ENCODE peak calls at places on chromosome 12, in five cellular contexts. One of them, this sample, is unnamed.

GRCh38 chr12:106106129-106106566 is 32.6 kb downstream of the NUAK1 start:
- DNase-seq in choroid plexus epithelial cell: no peak
- DNase-seq in heart left ventricle: no peak
- DNase-seq in esophagus squamous epithelium: no peak
- DNase-seq in Caco-2: no peak
- DNase-seq in this sample: no peak

GRCh38 chr12:22529281-22530060 is 14.9 kb downstream of the C2CD5 start:
- DNase-seq in choroid plexus epithelial cell: peak; percentile 58
- DNase-seq in heart left ventricle: no peak
- DNase-seq in esophagus squamous epithelium: no peak
- DNase-seq in Caco-2: peak; percentile 32
- DNase-seq in this sample: peak; percentile 59

GRCh38 chr12:52130695-52131094 is 51.2 kb downstream of the SMIM41 start:
- DNase-seq in choroid plexus epithelial cell: peak; percentile 38
- DNase-seq in heart left ventricle: no peak
- DNase-seq in esophagus squamous epithelium: no peak
- DNase-seq in Caco-2: no peak
- DNase-seq in this sample: no peak

GRCh38 chr12:77232045-77232444 is 166.7 kb upstream of the E2F7 start:
- DNase-seq in choroid plexus epithelial cell: peak; percentile 38
- DNase-seq in heart left ventricle: no peak
- DNase-seq in esophagus squamous epithelium: no peak
- DNase-seq in Caco-2: no peak
- DNase-seq in this sample: peak; percentile 50

GRCh38 chr12:47745485-47746041 is 13.1 kb downstream of the RAPGEF3 start:
- DNase-seq in choroid plexus epithelial cell: no peak
- DNase-seq in heart left ventricle: peak; percentile 59
- DNase-seq in esophagus squamous epithelium: no peak
- DNase-seq in Caco-2: no peak
- DNase-seq in this sample: no peak

GRCh38 chr12:119328111-119328510 is 6.4 kb upstream of the CCDC60 start:
- DNase-seq in choroid plexus epithelial cell: no peak
- DNase-seq in heart left ventricle: peak; percentile 57
- DNase-seq in esophagus squamous epithelium: no peak
- DNase-seq in Caco-2: peak; percentile 48
- DNase-seq in this sample: no peak

GRCh38 chr12:117966511-117966910 is 2.3 kb downstream of the KSR2 start:
- DNase-seq in choroid plexus epithelial cell: no peak
- DNase-seq in heart left ventricle: no peak
- DNase-seq in esophagus squamous epithelium: no peak
- DNase-seq in Caco-2: no peak
- DNase-seq in this sample: no peak

GRCh38 chr12:48640428-48640827 is 41.6 kb downstream of the KANSL2 start:
- DNase-seq in choroid plexus epithelial cell: no peak
- DNase-seq in heart left ventricle: no peak
- DNase-seq in esophagus squamous epithelium: no peak
- DNase-seq in Caco-2: no peak
- DNase-seq in this sample: no peak

GRCh38 chr12:57614178-57614947 is 3.1 kb downstream of the ARHGEF25 start:
- DNase-seq in choroid plexus epithelial cell: peak; percentile 54
- DNase-seq in heart left ventricle: peak; percentile 64
- DNase-seq in esophagus squamous epithelium: no peak
- DNase-seq in Caco-2: peak; percentile 38
- DNase-seq in this sample: peak; percentile 38

GRCh38 chr12:25592725-25593495 is 39.8 kb upstream of the LMNTD1 start:
- DNase-seq in choroid plexus epithelial cell: no peak
- DNase-seq in heart left ventricle: no peak
- DNase-seq in esophagus squamous epithelium: no peak
- DNase-seq in Caco-2: no peak
- DNase-seq in this sample: no peak

GRCh38 chr12:24020391-24021163 is 71.1 kb upstream of the SOX5 start:
- DNase-seq in choroid plexus epithelial cell: no peak
- DNase-seq in heart left ventricle: no peak
- DNase-seq in esophagus squamous epithelium: no peak
- DNase-seq in Caco-2: no peak
- DNase-seq in this sample: no peak

GRCh38 chr12:46372852-46373302 is 304 bp upstream of the SLC38A2 start:
- DNase-seq in choroid plexus epithelial cell: no peak
- DNase-seq in heart left ventricle: no peak
- DNase-seq in esophagus squamous epithelium: no peak
- DNase-seq in Caco-2: no peak
- DNase-seq in this sample: no peak

GRCh38 chr12:75428767-75429166 is 37.9 kb downstream of the GLIPR1L2 start:
- DNase-seq in choroid plexus epithelial cell: no peak
- DNase-seq in heart left ventricle: no peak
- DNase-seq in esophagus squamous epithelium: no peak
- DNase-seq in Caco-2: no peak
- DNase-seq in this sample: no peak

GRCh38 chr12:562634-563033 is 100.6 kb downstream of the NINJ2 start:
- DNase-seq in choroid plexus epithelial cell: no peak
- DNase-seq in heart left ventricle: no peak
- DNase-seq in esophagus squamous epithelium: no peak
- DNase-seq in Caco-2: no peak
- DNase-seq in this sample: no peak

GRCh38 chr12:28550757-28551381 is 360.6 kb downstream of the CCDC91 start:
- DNase-seq in choroid plexus epithelial cell: peak; percentile 72
- DNase-seq in heart left ventricle: no peak
- DNase-seq in esophagus squamous epithelium: no peak
- DNase-seq in Caco-2: no peak
- DNase-seq in this sample: peak; percentile 76

GRCh38 chr12:31017535-31017934 is 56.1 kb upstream of the DDX11 start:
- DNase-seq in choroid plexus epithelial cell: no peak
- DNase-seq in heart left ventricle: no peak
- DNase-seq in esophagus squamous epithelium: no peak
- DNase-seq in Caco-2: no peak
- DNase-seq in this sample: no peak

GRCh38 chr12:116837082-116837481 is 44.2 kb downstream of the HRK start:
- DNase-seq in choroid plexus epithelial cell: no peak
- DNase-seq in heart left ventricle: no peak
- DNase-seq in esophagus squamous epithelium: no peak
- DNase-seq in Caco-2: no peak
- DNase-seq in this sample: no peak

GRCh38 chr12:52181757-52182156 is 10.1 kb downstream of the KRT80 start:
- DNase-seq in choroid plexus epithelial cell: peak; percentile 90
- DNase-seq in heart left ventricle: no peak
- DNase-seq in esophagus squamous epithelium: no peak
- DNase-seq in Caco-2: no peak
- DNase-seq in this sample: peak; percentile 85

GRCh38 chr12:57939291-57939690 is 2.1 kb upstream of the ATP23 start:
- DNase-seq in choroid plexus epithelial cell: no peak
- DNase-seq in heart left ventricle: no peak
- DNase-seq in esophagus squamous epithelium: no peak
- DNase-seq in Caco-2: no peak
- DNase-seq in this sample: peak; percentile 68

GRCh38 chr12:113932411-113933196 is 33.5 kb downstream of the RBM19 start:
- DNase-seq in choroid plexus epithelial cell: peak; percentile 50
- DNase-seq in heart left ventricle: peak; percentile 31
- DNase-seq in esophagus squamous epithelium: no peak
- DNase-seq in Caco-2: no peak
- DNase-seq in this sample: no peak

GRCh38 chr12:78725951-78726550 is 138.5 kb upstream of the SYT1 start:
- DNase-seq in choroid plexus epithelial cell: no peak
- DNase-seq in heart left ventricle: no peak
- DNase-seq in esophagus squamous epithelium: no peak
- DNase-seq in Caco-2: peak; percentile 2
- DNase-seq in this sample: peak; percentile 11

GRCh38 chr12:101455685-101456084 is 19.5 kb upstream of the SPIC start:
- DNase-seq in choroid plexus epithelial cell: no peak
- DNase-seq in heart left ventricle: no peak
- DNase-seq in esophagus squamous epithelium: no peak
- DNase-seq in Caco-2: no peak
- DNase-seq in this sample: no peak

GRCh38 chr12:112750971-112751370 is 40.6 kb upstream of the RPH3A start:
- DNase-seq in choroid plexus epithelial cell: no peak
- DNase-seq in heart left ventricle: no peak
- DNase-seq in esophagus squamous epithelium: no peak
- DNase-seq in Caco-2: no peak
- DNase-seq in this sample: peak; percentile 7

GRCh38 chr12:27902651-27903050 is 69.9 kb downstream of the PTHLH start:
- DNase-seq in choroid plexus epithelial cell: no peak
- DNase-seq in heart left ventricle: no peak
- DNase-seq in esophagus squamous epithelium: no peak
- DNase-seq in Caco-2: no peak
- DNase-seq in this sample: no peak

GRCh38 chr12:46386877-46387629 is 14.5 kb upstream of the SLC38A2 start:
- DNase-seq in choroid plexus epithelial cell: peak; percentile 89
- DNase-seq in heart left ventricle: peak; percentile 64
- DNase-seq in esophagus squamous epithelium: no peak
- DNase-seq in Caco-2: no peak
- DNase-seq in this sample: no peak

GRCh38 chr12:113587720-113588119 is 116.0 kb upstream of the LHX5 start:
- DNase-seq in choroid plexus epithelial cell: no peak
- DNase-seq in heart left ventricle: no peak
- DNase-seq in esophagus squamous epithelium: no peak
- DNase-seq in Caco-2: no peak
- DNase-seq in this sample: no peak

GRCh38 chr12:62598846-62599245 is 132.2 kb downstream of the MON2 start:
- DNase-seq in choroid plexus epithelial cell: no peak
- DNase-seq in heart left ventricle: no peak
- DNase-seq in esophagus squamous epithelium: no peak
- DNase-seq in Caco-2: no peak
- DNase-seq in this sample: no peak

GRCh38 chr12:51953011-51953568 is 1.6 kb downstream of the ACVR1B start:
- DNase-seq in choroid plexus epithelial cell: no peak
- DNase-seq in heart left ventricle: no peak
- DNase-seq in esophagus squamous epithelium: no peak
- DNase-seq in Caco-2: no peak
- DNase-seq in this sample: no peak

GRCh38 chr12:107242189-107242588 is 148.8 kb upstream of the CRY1 start:
- DNase-seq in choroid plexus epithelial cell: peak; percentile 50
- DNase-seq in heart left ventricle: no peak
- DNase-seq in esophagus squamous epithelium: no peak
- DNase-seq in Caco-2: no peak
- DNase-seq in this sample: no peak

GRCh38 chr12:53966385-53967133 is 6.4 kb upstream of the HOXC11 start:
- DNase-seq in choroid plexus epithelial cell: no peak
- DNase-seq in heart left ventricle: no peak
- DNase-seq in esophagus squamous epithelium: no peak
- DNase-seq in Caco-2: no peak
- DNase-seq in this sample: no peak

GRCh38 chr12:4269279-4269991 is 4.1 kb upstream of the CCND2 start:
- DNase-seq in choroid plexus epithelial cell: peak; percentile 48
- DNase-seq in heart left ventricle: peak; percentile 88
- DNase-seq in esophagus squamous epithelium: no peak
- DNase-seq in Caco-2: peak; percentile 86
- DNase-seq in this sample: peak; percentile 72

GRCh38 chr12:4266990-4267389 is 6.6 kb upstream of the CCND2 start:
- DNase-seq in choroid plexus epithelial cell: no peak
- DNase-seq in heart left ventricle: no peak
- DNase-seq in esophagus squamous epithelium: no peak
- DNase-seq in Caco-2: no peak
- DNase-seq in this sample: no peak

GRCh38 chr12:4270016-4270669 is 3.4 kb upstream of the CCND2 start:
- DNase-seq in choroid plexus epithelial cell: no peak
- DNase-seq in heart left ventricle: no peak
- DNase-seq in esophagus squamous epithelium: no peak
- DNase-seq in Caco-2: no peak
- DNase-seq in this sample: peak; percentile 31

GRCh38 chr12:4268549-4269181 is 4.9 kb upstream of the CCND2 start:
- DNase-seq in choroid plexus epithelial cell: no peak
- DNase-seq in heart left ventricle: no peak
- DNase-seq in esophagus squamous epithelium: no peak
- DNase-seq in Caco-2: no peak
- DNase-seq in this sample: no peak

GRCh38 chr12:4267904-4268548 is 5.5 kb upstream of the CCND2 start:
- DNase-seq in choroid plexus epithelial cell: no peak
- DNase-seq in heart left ventricle: no peak
- DNase-seq in esophagus squamous epithelium: no peak
- DNase-seq in Caco-2: no peak
- DNase-seq in this sample: no peak
- H3K4me3 ChIP-seq in choroid plexus epithelial cell: no peak overlapping the region
- H3K4me3 ChIP-seq in heart left ventricle: peak overlapping the region; percentile 87
- H3K4me3 ChIP-seq in esophagus squamous epithelium: peak overlapping the region; percentile 92
- H3K4me3 ChIP-seq in Caco-2: no peak overlapping the region
- H3K4me3 ChIP-seq in this sample: no peak overlapping the region

DNA sequence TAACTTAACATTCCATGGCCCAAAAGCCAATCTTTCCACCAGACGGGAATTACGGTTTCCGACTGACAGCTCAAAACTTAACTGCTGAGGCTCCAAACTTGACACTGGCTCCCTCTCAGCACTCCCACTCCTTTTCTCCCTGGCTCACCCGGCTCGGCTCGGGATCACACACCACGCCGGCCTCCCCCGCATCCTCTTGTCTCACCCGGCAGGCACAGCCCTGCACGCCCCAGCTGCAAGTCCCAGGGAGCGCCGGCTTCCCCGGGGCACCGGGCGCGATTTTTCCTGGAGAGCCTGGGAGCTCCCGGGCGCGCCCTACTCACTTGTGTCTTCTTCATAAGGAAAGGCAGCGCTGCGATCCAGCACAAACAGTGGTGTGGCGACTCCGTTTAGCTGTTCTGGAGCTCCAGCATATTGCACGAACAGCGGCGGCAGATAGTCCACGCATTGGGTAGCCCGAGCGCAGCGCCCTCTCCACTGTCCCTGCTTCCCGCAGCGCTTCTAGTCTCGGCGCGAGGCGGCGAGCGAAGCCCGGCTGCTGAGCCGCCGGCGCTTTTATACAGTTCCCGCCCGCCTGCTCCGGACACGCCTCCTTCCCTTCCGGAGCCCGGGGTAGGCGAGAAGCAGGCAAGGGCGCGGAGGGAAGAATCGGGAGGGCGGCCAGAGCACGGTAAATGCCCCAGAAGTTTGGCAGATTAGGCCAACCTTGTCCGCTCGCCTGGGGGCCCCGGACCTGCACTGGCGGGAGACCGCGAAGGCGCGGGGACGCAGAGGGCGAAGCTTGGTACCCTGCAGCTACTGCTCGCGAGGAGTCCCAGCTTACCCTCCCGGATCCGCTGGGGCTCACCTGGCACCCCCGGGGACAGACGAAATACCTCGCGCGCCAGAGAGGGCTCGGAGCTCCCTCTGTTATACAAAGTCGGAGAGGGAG is at the start of gene KITLG:
- DNase-seq in choroid plexus epithelial cell: peak; percentile 92
- DNase-seq in heart left ventricle: peak; percentile 89
- DNase-seq in esophagus squamous epithelium: no peak
- DNase-seq in Caco-2: peak; percentile 94
- DNase-seq in this sample: peak; percentile 88
- TF ChIP-seq CTCF in choroid plexus epithelial cell: peak; percentile 58
- TF ChIP-seq CTCF in heart left ventricle: peak; percentile 19
- TF ChIP-seq CTCF in esophagus squamous epithelium: no peak
- TF ChIP-seq CTCF in Caco-2: no peak
- TF ChIP-seq CTCF in this sample: peak; percentile 37

DNA sequence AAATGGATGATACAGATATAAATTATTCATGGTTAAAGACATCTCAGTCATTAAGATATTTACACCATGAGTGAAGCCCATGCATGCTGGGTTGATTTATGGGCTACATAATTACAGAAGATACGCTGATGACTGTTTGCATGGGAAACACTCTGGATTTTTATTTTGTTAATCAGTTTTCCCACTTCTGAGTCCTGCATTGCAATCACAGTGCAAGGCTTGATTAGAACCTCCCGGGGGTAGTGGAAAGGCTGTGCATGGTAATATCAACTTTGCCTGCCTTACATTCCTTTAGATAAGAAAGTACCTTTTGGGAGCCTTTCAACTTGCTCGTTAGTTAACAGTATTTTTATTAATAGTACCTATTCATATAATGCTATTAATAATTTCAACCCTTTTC is 180.6 kb downstream of the HELB start:
- DNase-seq in choroid plexus epithelial cell: no peak
- DNase-seq in heart left ventricle: no peak
- DNase-seq in esophagus squamous epithelium: no peak
- DNase-seq in Caco-2: no peak
- DNase-seq in this sample: no peak
- H3K4me3 ChIP-seq in choroid plexus epithelial cell: no peak overlapping the region
- H3K4me3 ChIP-seq in heart left ventricle: no peak overlapping the region
- H3K4me3 ChIP-seq in esophagus squamous epithelium: no peak overlapping the region
- H3K4me3 ChIP-seq in Caco-2: no peak overlapping the region
- H3K4me3 ChIP-seq in this sample: no peak overlapping the region

GRCh38 chr12:104825408-104825807 is 132.7 kb downstream of the SLC41A2 start:
- DNase-seq in choroid plexus epithelial cell: peak; percentile 23
- DNase-seq in heart left ventricle: no peak
- DNase-seq in esophagus squamous epithelium: no peak
- DNase-seq in Caco-2: no peak
- DNase-seq in this sample: peak; percentile 5
- TF ChIP-seq CTCF in choroid plexus epithelial cell: peak; percentile 46
- TF ChIP-seq CTCF in heart left ventricle: peak; percentile 10
- TF ChIP-seq CTCF in esophagus squamous epithelium: no peak
- TF ChIP-seq CTCF in Caco-2: no peak
- TF ChIP-seq CTCF in this sample: peak; percentile 18

This sample was measured in epithelial cell of esophagus.